ENCODE peak calls at places on chromosomes 4 and X, in ten cellular contexts. D is uterus; U is tibial artery; A is heart left ventricle; R is left lung; M is brain microvascular endothelial cell; O is CD8-positive, alpha-beta T cell; I is dorsolateral prefrontal cortex; W is bronchial epithelial cell; H is gastrocnemius medialis. B is an unnamed sample.

GRCh38 chr4:16226816-16227461 is 668 bp upstream of the TAPT1 start:
- DNase-seq in D (peak), U (peak), A (peak), R (peak), M (peak), O (peak), I (peak), W (no peak), H (peak), B (no peak)

GRCh38 chr4:98838977-98839618 is 89.8 kb downstream of the EIF4E start:
- DNase-seq in D (no peak), U (no peak), A (peak), R (no peak), M (peak), O (no peak), I (no peak), W (peak), H (no peak), B (no peak)

GRCh38 chr4:23084559-23085248 is 392.0 kb downstream of the GBA3 start:
- DNase-seq in D (no peak), U (no peak), A (no peak), R (no peak), M (peak), O (no peak), I (no peak), W (peak), H (no peak), B (no peak)

GRCh38 chr4:138348055-138348454 is 105.9 kb upstream of the SLC7A11 start:
- DNase-seq in D (no peak), U (no peak), A (no peak), R (no peak), M (no peak), O (no peak), I (no peak), W (peak), H (no peak), B (no peak)

GRCh38 chr4:183681119-183681518 is 22.0 kb downstream of the TRAPPC11 start:
- DNase-seq in D (no peak), U (no peak), A (no peak), R (no peak), M (no peak), O (no peak), I (no peak), W (no peak), H (no peak), B (no peak)

GRCh38 chr4:67288964-67289363 is 256.3 kb downstream of the CENPC start:
- DNase-seq in D (no peak), U (no peak), A (no peak), R (no peak), M (peak), O (no peak), I (no peak), W (peak), H (no peak), B (no peak)

GRCh38 chr4:7124643-7125442 is 57.0 kb upstream of the GRPEL1 start:
- DNase-seq in D (peak), U (peak), A (peak), R (no peak), M (peak), O (no peak), I (no peak), W (peak), H (peak), B (no peak)

GRCh38 chr4:110091426-110091825 is 107.0 kb downstream of the ELOVL6 start:
- DNase-seq in D (no peak), U (no peak), A (no peak), R (no peak), M (peak), O (no peak), I (no peak), W (peak), H (no peak), B (no peak)

GRCh38 chr4:171846232-171846631 is 33.0 kb downstream of the GALNTL6 start:
- DNase-seq in D (no peak), U (no peak), A (no peak), R (no peak), M (peak), O (no peak), I (no peak), W (peak), H (no peak), B (no peak)

GRCh38 chrX:76555816-76556215 is 128.3 kb downstream of the MAGEE1 start:
- DNase-seq in D (no peak), U (no peak), A (no peak), R (no peak), M (peak), O (no peak), I (no peak), W (peak), H (no peak), B (no peak)

GRCh38 chr4:72951147-72951546 is 118.4 kb downstream of the COX18 start:
- DNase-seq in D (no peak), U (no peak), A (no peak), R (no peak), M (no peak), O (no peak), I (no peak), W (no peak), H (no peak), B (no peak)

GRCh38 chr4:5712517-5712916 is 1.5 kb downstream of the EVC start:
- DNase-seq in D (no peak), U (no peak), A (no peak), R (no peak), M (peak), O (no peak), I (no peak), W (peak), H (no peak), B (no peak)

GRCh38 chrX:19544693-19545305 is 29.5 kb upstream of the MAP3K15 start:
- DNase-seq in D (no peak), U (peak), A (no peak), R (no peak), M (peak), O (peak), I (no peak), W (peak), H (no peak), B (no peak)

GRCh38 chrX:113058634-113059033 is 218.0 kb upstream of the AMOT start:
- DNase-seq in D (no peak), U (no peak), A (no peak), R (no peak), M (no peak), O (no peak), I (no peak), W (no peak), H (no peak), B (no peak)

GRCh38 chrX:140318306-140318705 is 186.6 kb downstream of the SOX3 start:
- DNase-seq in D (no peak), U (no peak), A (no peak), R (no peak), M (no peak), O (no peak), I (no peak), W (peak), H (no peak), B (no peak)

GRCh38 chrX:21132686-21133393 is 241.4 kb upstream of the CNKSR2 start:
- DNase-seq in D (no peak), U (no peak), A (no peak), R (no peak), M (no peak), O (no peak), I (no peak), W (peak), H (no peak), B (no peak)

GRCh38 chr4:55125763-55126541 is 557 bp upstream of the KDR start:
- DNase-seq in D (no peak), U (peak), A (no peak), R (no peak), M (no peak), O (no peak), I (no peak), W (no peak), H (peak), B (no peak)

GRCh38 chr4:147368948-147369347 is 111.9 kb upstream of the EDNRA start:
- DNase-seq in D (no peak), U (no peak), A (no peak), R (no peak), M (no peak), O (no peak), I (no peak), W (peak), H (no peak), B (no peak)

GRCh38 chr4:22721189-22721588 is 28.5 kb downstream of the GBA3 start:
- DNase-seq in D (no peak), U (no peak), A (no peak), R (no peak), M (no peak), O (no peak), I (no peak), W (no peak), H (no peak), B (no peak)

GRCh38 chr4:11605597-11605996 is 176.9 kb upstream of the HS3ST1 start:
- DNase-seq in D (no peak), U (no peak), A (no peak), R (no peak), M (no peak), O (no peak), I (no peak), W (peak), H (no peak), B (no peak)

GRCh38 chr4:110073045-110073845 is 125.2 kb downstream of the ELOVL6 start:
- DNase-seq in D (no peak), U (no peak), A (peak), R (no peak), M (no peak), O (no peak), I (no peak), W (no peak), H (no peak), B (no peak)

GRCh38 chrX:19571708-19572107 is 56.4 kb upstream of the MAP3K15 start:
- DNase-seq in D (no peak), U (no peak), A (no peak), R (no peak), M (no peak), O (no peak), I (no peak), W (no peak), H (no peak), B (no peak)

GRCh38 chrX:154446430-154446829 is 2.5 kb downstream of the FAM50A start:
- DNase-seq in D (no peak), U (no peak), A (no peak), R (no peak), M (no peak), O (no peak), I (no peak), W (no peak), H (no peak), B (no peak)

GRCh38 chrX:107678957-107679740 is 50.8 kb downstream of the PRPS1 start:
- DNase-seq in D (peak), U (peak), A (peak), R (peak), M (peak), O (peak), I (no peak), W (peak), H (peak), B (no peak)

GRCh38 chr4:3252831-3253641 is 4.1 kb downstream of the MSANTD1 start:
- DNase-seq in D (no peak), U (peak), A (peak), R (peak), M (no peak), O (no peak), I (peak), W (no peak), H (no peak), B (no peak)

GRCh38 chr4:86178216-86178615 is 181.6 kb downstream of the MAPK10 start:
- DNase-seq in D (no peak), U (no peak), A (no peak), R (no peak), M (no peak), O (no peak), I (no peak), W (no peak), H (no peak), B (no peak)

GRCh38 chr4:48133668-48134444 is at the start of gene TXK:
- DNase-seq in D (no peak), U (no peak), A (no peak), R (no peak), M (no peak), O (peak), I (no peak), W (no peak), H (no peak), B (no peak)

GRCh38 chr4:48141048-48141447 is 7.0 kb upstream of the TXK start:
- DNase-seq in D (no peak), U (no peak), A (no peak), R (no peak), M (no peak), O (no peak), I (no peak), W (peak), H (no peak), B (no peak)

GRCh38 chr4:113951263-113951662 is 28.2 kb downstream of the ARSJ start:
- DNase-seq in D (peak), U (no peak), A (peak), R (no peak), M (no peak), O (no peak), I (no peak), W (peak), H (no peak), B (no peak)

GRCh38 chr4:139833131-139833930 is 167.7 kb downstream of the MGST2 start:
- DNase-seq in D (no peak), U (no peak), A (no peak), R (no peak), M (no peak), O (no peak), I (no peak), W (no peak), H (no peak), B (no peak)

GRCh38 chrX:120761810-120762209 is 113.9 kb downstream of the CT47B1 start:
- DNase-seq in D (peak), U (peak), A (peak), R (no peak), M (peak), O (no peak), I (no peak), W (no peak), H (no peak), B (peak)

GRCh38 chr4:152735302-152735917 is 44.1 kb downstream of the TIGD4 start:
- DNase-seq in D (no peak), U (no peak), A (no peak), R (no peak), M (no peak), O (no peak), I (no peak), W (peak), H (no peak), B (no peak)

GRCh38 chr4:138668309-138668708 is 347.3 kb upstream of the NOCT start:
- DNase-seq in D (no peak), U (no peak), A (no peak), R (no peak), M (no peak), O (no peak), I (no peak), W (no peak), H (no peak), B (no peak)

GRCh38 chr4:151039733-151040132 is 24.6 kb upstream of the LRBA start:
- DNase-seq in D (no peak), U (no peak), A (no peak), R (no peak), M (no peak), O (no peak), I (no peak), W (peak), H (no peak), B (no peak)

GRCh38 chrX:32524385-32524784 is 687.0 kb downstream of the DMD start:
- DNase-seq in D (no peak), U (no peak), A (no peak), R (no peak), M (no peak), O (no peak), I (no peak), W (no peak), H (no peak), B (no peak)

GRCh38 chr4:159505275-159505975 is 402.5 kb downstream of the RAPGEF2 start:
- DNase-seq in D (no peak), U (no peak), A (no peak), R (no peak), M (no peak), O (no peak), I (no peak), W (no peak), H (no peak), B (no peak)

GRCh38 chr4:95410387-95411005 is 138.3 kb downstream of the UNC5C start:
- DNase-seq in D (no peak), U (no peak), A (no peak), R (no peak), M (no peak), O (no peak), I (peak), W (no peak), H (no peak), B (no peak)

GRCh38 chr4:37635155-37635554 is 51.0 kb downstream of the RELL1 start:
- DNase-seq in D (no peak), U (no peak), A (no peak), R (no peak), M (no peak), O (no peak), I (no peak), W (no peak), H (no peak), B (no peak)

GRCh38 chr4:51880016-51880915 is 37.3 kb downstream of the DCUN1D4 start:
- DNase-seq in D (no peak), U (no peak), A (no peak), R (no peak), M (no peak), O (no peak), I (no peak), W (no peak), H (no peak), B (no peak)

GRCh38 chr4:122517345-122517744 is 60.8 kb upstream of the IL2 start:
- DNase-seq in D (no peak), U (no peak), A (no peak), R (no peak), M (no peak), O (no peak), I (no peak), W (no peak), H (no peak), B (no peak)

GRCh38 chr4:10096976-10097330 is 19.6 kb downstream of the WDR1 start:
- DNase-seq in D (no peak), U (no peak), A (no peak), R (peak), M (no peak), O (no peak), I (peak), W (no peak), H (no peak), B (no peak)

GRCh38 chr4:10096201-10096975 is 20.2 kb downstream of the WDR1 start:
- DNase-seq in D (peak), U (peak), A (peak), R (peak), M (peak), O (peak), I (peak), W (peak), H (peak), B (peak)

GRCh38 chr4:10093801-10094552 is 22.6 kb downstream of the WDR1 start:
- DNase-seq in D (no peak), U (no peak), A (peak), R (peak), M (peak), O (no peak), I (no peak), W (peak), H (no peak), B (peak)

GRCh38 chr4:10094841-10095240 is 21.8 kb downstream of the WDR1 start:
- DNase-seq in D (no peak), U (no peak), A (no peak), R (peak), M (no peak), O (no peak), I (no peak), W (no peak), H (no peak), B (no peak)

DNA sequence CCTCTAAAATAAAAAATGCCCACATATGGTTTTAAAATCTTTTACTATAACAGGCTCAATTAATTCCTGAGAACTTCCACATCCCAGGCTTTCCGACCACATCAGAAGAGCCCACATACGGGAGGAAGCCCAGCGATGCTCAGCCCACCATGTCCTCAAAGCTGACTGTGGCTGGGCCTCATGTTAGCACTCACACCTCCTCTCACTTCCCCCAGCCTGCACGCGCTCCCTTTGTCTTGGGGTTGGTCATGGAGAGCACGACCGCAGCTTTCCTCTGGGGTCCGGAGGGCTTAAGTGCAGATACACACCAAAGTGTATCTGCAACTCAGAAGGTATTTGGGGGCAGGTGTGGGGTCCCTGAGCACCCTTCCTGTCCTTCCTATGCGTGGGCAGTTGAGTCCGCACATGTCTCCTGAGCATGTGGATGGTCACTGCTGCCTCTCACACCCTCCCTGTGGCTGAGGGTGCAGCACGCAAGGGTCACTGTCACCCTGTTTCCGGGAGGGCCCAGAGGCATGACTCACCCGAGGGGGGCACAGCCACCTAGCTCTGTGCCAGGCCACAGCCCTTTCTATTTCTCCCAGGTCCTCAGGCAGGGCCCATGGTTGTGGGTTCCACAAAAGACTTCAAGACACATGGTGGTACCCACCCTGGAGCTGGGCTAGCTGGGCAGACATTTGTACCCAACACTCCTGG is 21.2 kb downstream of the WDR1 start:
- DNase-seq in D (no peak), U (no peak), A (no peak), R (peak), M (no peak), O (peak), I (no peak), W (no peak), H (no peak), B (no peak)
- H3K4me3 ChIP-seq in D (no peak), U (no peak), A (no peak), R (no peak), M (no peak), O (peak), I (no peak), W (no peak), H (no peak), B (no peak)

DNA sequence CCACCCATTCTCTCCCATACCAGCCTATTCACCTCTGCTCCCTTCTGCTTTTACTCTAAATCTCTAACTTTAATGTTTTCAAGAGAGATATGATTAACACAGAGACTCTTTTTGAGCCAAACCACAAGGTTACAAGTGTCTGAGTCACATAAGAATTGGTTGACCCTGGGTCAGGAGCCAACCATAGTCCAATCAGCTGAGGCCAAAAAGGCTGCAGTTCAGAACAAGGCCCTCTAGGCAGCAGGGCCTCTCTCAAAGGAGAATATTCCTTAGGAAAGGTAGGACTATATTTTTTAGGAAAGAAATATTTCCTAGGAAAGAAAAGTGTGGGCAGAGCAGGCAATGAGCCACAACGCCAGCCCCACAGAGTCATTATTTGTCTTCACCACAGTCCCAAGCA is 2.3 kb downstream of the ATP8A1 start:
- DNase-seq in D (no peak), U (peak), A (peak), R (no peak), M (peak), O (no peak), I (no peak), W (peak), H (no peak), B (peak)
- TF ChIP-seq CTCF in D (no peak), U (no peak), A (no peak), R (no peak), M (peak), O (no peak), I (no peak), W (no peak), H (no peak), B (no peak)

DNA sequence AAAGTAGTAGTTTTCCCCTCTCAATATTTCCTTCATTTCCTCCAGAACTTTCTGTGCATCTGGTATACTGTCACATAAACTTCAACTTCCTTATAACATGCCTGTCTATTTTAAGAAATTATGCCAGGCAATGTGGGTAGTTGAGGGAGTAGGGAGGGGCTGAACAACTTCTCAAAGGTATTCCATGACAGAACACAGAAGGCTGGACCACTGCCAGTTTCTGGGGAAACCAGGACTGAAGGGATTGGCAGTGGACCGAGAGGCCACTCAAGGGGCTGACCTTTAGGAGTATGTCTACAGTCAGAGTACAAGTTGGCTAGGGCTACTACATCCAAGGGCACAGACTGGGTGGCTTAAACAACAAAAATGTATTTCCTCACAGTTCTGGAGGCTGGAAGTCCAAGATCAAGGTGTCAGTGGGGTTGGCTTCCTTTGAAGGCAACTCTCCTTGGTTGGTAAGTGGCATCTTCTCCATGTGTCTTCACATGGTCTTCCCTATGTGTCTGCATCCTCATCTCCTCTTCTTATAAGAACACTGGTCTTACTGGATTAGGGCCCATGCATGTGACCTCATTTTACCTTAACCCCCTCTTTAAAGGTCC is 6.9 kb downstream of the SH3RF1 start:
- DNase-seq in D (no peak), U (peak), A (peak), R (no peak), M (no peak), O (no peak), I (no peak), W (no peak), H (no peak), B (no peak)
- H3K4me3 ChIP-seq in D (no peak), U (no peak), A (no peak), R (no peak), M (no peak), O (no peak), I (no peak), W (no peak), H (no peak), B (no peak)

GRCh38 chr4:77418333-77418732 is 187.3 kb upstream of the CXCL13 start:
- DNase-seq in D (no peak), U (no peak), A (no peak), R (no peak), M (no peak), O (no peak), I (no peak), W (peak), H (no peak), B (no peak)
- TF ChIP-seq CTCF in D (no peak), U (no peak), A (no peak), R (no peak), M (peak), O (no peak), I (no peak), W (peak), H (no peak), B (no peak)

B was measured in BJ.